ENCODE peak calls at places on chromosomes 16 and 17, in four cellular contexts. I, R, A and T are unnamed samples.

GRCh38 chr16:74984194-74984669 is 691 bp downstream of the WDR59 start:
- DNase-seq in I (peak; percentile 30), R (no peak), A (peak; percentile 43), T (no peak)

GRCh38 chr16:14669776-14670175 is 24.3 kb downstream of the PLA2G10 start:
- DNase-seq in I (no peak), R (no peak), A (no peak), T (no peak)

GRCh38 chr17:14873996-14874395 is 391.1 kb downstream of the PMP22 start:
- DNase-seq in I (no peak), R (no peak), A (no peak), T (no peak)

GRCh38 chr16:2042171-2042570 is 5.5 kb downstream of the NTHL1 start:
- DNase-seq in I (no peak), R (no peak), A (no peak), T (peak; percentile 82)

GRCh38 chr17:6455321-6455705 is 11.1 kb downstream of the PIMREG start:
- DNase-seq in I (peak; percentile 18), R (no peak), A (no peak), T (no peak)

GRCh38 chr17:39757931-39758873 is 20.5 kb downstream of the GRB7 start:
- DNase-seq in I (peak; percentile 63), R (no peak), A (no peak), T (no peak)

GRCh38 chr16:83393196-83393981 is 414.4 kb upstream of the HSBP1 start:
- DNase-seq in I (no peak), R (no peak), A (peak; percentile 18), T (no peak)

GRCh38 chr17:82808006-82808405 is 31.8 kb downstream of the ZNF750 start:
- DNase-seq in I (no peak), R (no peak), A (no peak), T (no peak)

GRCh38 chr17:61362852-61363600 is 36.6 kb upstream of the TBX2 start:
- DNase-seq in I (no peak), R (no peak), A (no peak), T (no peak)

GRCh38 chr17:58308173-58308984 is 20.2 kb downstream of the TSPOAP1 start:
- DNase-seq in I (no peak), R (no peak), A (peak; percentile 8), T (no peak)

GRCh38 chr16:31243734-31244670 is 15.8 kb upstream of the ITGAM start:
- DNase-seq in I (no peak), R (no peak), A (no peak), T (no peak)

GRCh38 chr17:46117117-46117516 is 76.1 kb downstream of the KANSL1 start:
- DNase-seq in I (no peak), R (no peak), A (no peak), T (no peak)

GRCh38 chr17:64505320-64506200 is 529 bp downstream of the DDX5 start:
- DNase-seq in I (peak; percentile 81), R (no peak), A (peak; percentile 87), T (peak; percentile 94)

GRCh38 chr17:66975614-66976378 is 11.3 kb downstream of the CACNG4 start:
- DNase-seq in I (no peak), R (no peak), A (peak; percentile 48), T (peak; percentile 24)

GRCh38 chr16:80751167-80751566 is 53.2 kb downstream of the CDYL2 start:
- DNase-seq in I (no peak), R (no peak), A (no peak), T (no peak)

GRCh38 chr17:57363580-57363979 is 107.3 kb downstream of the MSI2 start:
- DNase-seq in I (no peak), R (no peak), A (no peak), T (no peak)

GRCh38 chr16:17657037-17657436 is 186.3 kb upstream of the XYLT1 start:
- DNase-seq in I (no peak), R (no peak), A (no peak), T (no peak)

GRCh38 chr16:71344315-71344905 is 14.1 kb upstream of the CALB2 start:
- DNase-seq in I (no peak), R (no peak), A (no peak), T (no peak)

GRCh38 chr17:72556944-72557826 is 436.4 kb downstream of the SOX9 start:
- DNase-seq in I (peak; percentile 47), R (no peak), A (peak; percentile 73), T (peak; percentile 27)

GRCh38 chr17:49240619-49241018 is 10.0 kb upstream of the PHOSPHO1 start:
- DNase-seq in I (no peak), R (no peak), A (no peak), T (no peak)

GRCh38 chr17:78345172-78345571 is 14.7 kb downstream of the SOCS3 start:
- DNase-seq in I (no peak), R (no peak), A (no peak), T (no peak)

GRCh38 chr16:17160285-17160854 is 310.4 kb downstream of the XYLT1 start:
- DNase-seq in I (no peak), R (no peak), A (no peak), T (no peak)

GRCh38 chr16:4798456-4798855 is 3.3 kb downstream of the SMIM22 start:
- DNase-seq in I (no peak), R (no peak), A (no peak), T (no peak)

GRCh38 chr17:16363749-16364536 is 10.7 kb upstream of the CENPV start:
- DNase-seq in I (peak; percentile 64), R (no peak), A (peak; percentile 77), T (peak; percentile 73)